ENCODE peak calls at places on chromosome 14, in eight cellular contexts. K, I, G, U, M, B, Q and C are unnamed samples.
A peak's percentile ranks its signal among the peaks of the same experiment; 100 is the strongest.

GRCh38 chr14:68364823-68365222 is 428.0 kb downstream of the ZFP36L1 start:
- DNase-seq in K (no peak), I (no peak), G (no peak), U (no peak), M (no peak), B (peak; percentile 52), Q (no peak), C (no peak)

GRCh38 chr14:95428557-95428956 is 87.9 kb downstream of the SYNE3 start:
- DNase-seq in K (no peak), I (no peak), G (no peak), U (no peak), M (no peak), B (no peak), Q (no peak), C (no peak)

GRCh38 chr14:91888641-91889476 is 21.5 kb upstream of the TC2N start:
- DNase-seq in K (no peak), I (no peak), G (no peak), U (no peak), M (no peak), B (peak; percentile 81), Q (no peak), C (no peak)

GRCh38 chr14:102775855-102776760 is 1.1 kb upstream of the TRAF3 start:
- DNase-seq in K (peak; percentile 61), I (no peak), G (no peak), U (peak; percentile 24), M (peak; percentile 27), B (peak; percentile 70), Q (peak; percentile 42), C (peak; percentile 34)

GRCh38 chr14:62462996-62463395 is 582.3 kb downstream of the KCNH5 start:
- DNase-seq in K (no peak), I (no peak), G (no peak), U (no peak), M (no peak), B (no peak), Q (no peak), C (no peak)

GRCh38 chr14:52067873-52068740 is 752 bp downstream of the NID2 start:
- DNase-seq in K (peak; percentile 36), I (no peak), G (no peak), U (peak; percentile 16), M (peak; percentile 55), B (peak; percentile 28), Q (no peak), C (peak; percentile 35)

GRCh38 chr14:69398818-69399210 is 322 bp downstream of the SLC39A9 start:
- DNase-seq in K (peak; percentile 5), I (no peak), G (no peak), U (no peak), M (no peak), B (no peak), Q (no peak), C (no peak)

GRCh38 chr14:22561661-22562579 is 27.1 kb downstream of the DAD1 start:
- DNase-seq in K (peak; percentile 57), I (peak; percentile 60), G (no peak), U (peak; percentile 71), M (no peak), B (no peak), Q (no peak), C (no peak)

GRCh38 chr14:50501642-50502041 is 30.7 kb downstream of the MAP4K5 start:
- DNase-seq in K (no peak), I (no peak), G (peak; percentile 10), U (no peak), M (no peak), B (peak; percentile 84), Q (no peak), C (no peak)

GRCh38 chr14:72528059-72528950 is 365.6 kb downstream of the DPF3 start:
- DNase-seq in K (no peak), I (no peak), G (no peak), U (no peak), M (no peak), B (no peak), Q (no peak), C (no peak)

GRCh38 chr14:32342151-32342853 is 13.2 kb downstream of the AKAP6 start:
- DNase-seq in K (no peak), I (no peak), G (no peak), U (no peak), M (no peak), B (peak; percentile 89), Q (no peak), C (no peak)

GRCh38 chr14:91067186-91067585 is 6.7 kb upstream of the RPS6KA5 start:
- DNase-seq in K (no peak), I (no peak), G (no peak), U (peak; percentile 26), M (no peak), B (no peak), Q (no peak), C (no peak)

GRCh38 chr14:88975926-88976325 is 151.5 kb downstream of the TTC8 start:
- DNase-seq in K (no peak), I (no peak), G (no peak), U (no peak), M (no peak), B (no peak), Q (no peak), C (no peak)

GRCh38 chr14:103149351-103149750 is 26.1 kb downstream of the TNFAIP2 start:
- DNase-seq in K (no peak), I (no peak), G (no peak), U (no peak), M (no peak), B (no peak), Q (no peak), C (no peak)

GRCh38 chr14:37329189-37330001 is 131.7 kb downstream of the MIPOL1 start:
- DNase-seq in K (no peak), I (no peak), G (no peak), U (no peak), M (no peak), B (peak; percentile 30), Q (no peak), C (no peak)

GRCh38 chr14:38042356-38042755 is 165.3 kb upstream of the SSTR1 start:
- DNase-seq in K (peak; percentile 5), I (no peak), G (peak; percentile 69), U (no peak), M (no peak), B (peak; percentile 77), Q (no peak), C (no peak)

GRCh38 chr14:61479746-61480502 is 158.5 kb downstream of the PRKCH start:
- DNase-seq in K (no peak), I (no peak), G (no peak), U (no peak), M (no peak), B (peak; percentile 66), Q (no peak), C (no peak)